ENCODE peak calls at places on chromosomes 13 and 19, in six cellular contexts. L is nephron progenitor cell, S is foreskin fibroblast, B is PC-9, N is fibroblast of pulmonary artery, E is pancreas. D is an unnamed sample.

GRCh38 chr13:113417008-113417735 is 36.1 kb downstream of the ADPRHL1 start:
- DNase-seq in L (no peak), S (no peak), B (no peak), N (no peak), E (no peak), D (no peak)

GRCh38 chr19:4338441-4339350 is at the start of gene STAP2:
- DNase-seq in L (no peak), S (no peak), B (peak), N (no peak), E (peak), D (no peak)

GRCh38 chr13:38366954-38367645 is 17.4 kb downstream of the UFM1 start:
- DNase-seq in L (no peak), S (peak), B (no peak), N (peak), E (no peak), D (no peak)

GRCh38 chr19:10863107-10863700 is 8.1 kb upstream of the CARM1 start:
- DNase-seq in L (peak), S (no peak), B (peak), N (no peak), E (peak), D (no peak)

GRCh38 chr19:48169585-48169973 is 565 bp downstream of the LIG1 start:
- DNase-seq in L (peak), S (peak), B (peak), N (peak), E (peak), D (peak)

GRCh38 chr13:75425216-75426009 is 56.6 kb downstream of the TBC1D4 start:
- DNase-seq in L (no peak), S (no peak), B (no peak), N (no peak), E (no peak), D (no peak)

GRCh38 chr19:14089412-14089661 is 1.2 kb downstream of the SAMD1 start:
- DNase-seq in L (no peak), S (no peak), B (no peak), N (peak), E (no peak), D (no peak)

GRCh38 chr19:40599331-40600085 is 1.7 kb upstream of the LTBP4 start:
- DNase-seq in L (no peak), S (no peak), B (no peak), N (no peak), E (no peak), D (no peak)

GRCh38 chr19:50026550-50026906 is 723 bp downstream of the ZNF473 start:
- DNase-seq in L (no peak), S (no peak), B (no peak), N (no peak), E (no peak), D (no peak)

GRCh38 chr19:48969276-48970138 is 4.4 kb downstream of the FTL start:
- DNase-seq in L (no peak), S (no peak), B (no peak), N (no peak), E (peak), D (no peak)

GRCh38 chr13:98869408-98870090 is 108.3 kb downstream of the DOCK9 start:
- DNase-seq in L (no peak), S (no peak), B (no peak), N (peak), E (no peak), D (no peak)

GRCh38 chr13:28325022-28325421 is 169.9 kb downstream of the FLT1 start:
- DNase-seq in L (no peak), S (no peak), B (no peak), N (peak), E (no peak), D (no peak)

GRCh38 chr19:38842439-38843174 is 7.2 kb downstream of the HNRNPL start:
- DNase-seq in L (no peak), S (no peak), B (no peak), N (no peak), E (no peak), D (no peak)

GRCh38 chr19:38034153-38034835 is 127.3 kb downstream of the SIPA1L3 start:
- DNase-seq in L (no peak), S (no peak), B (no peak), N (peak), E (no peak), D (no peak)

GRCh38 chr19:51094696-51095279 is 12.1 kb upstream of the KLK14 start:
- DNase-seq in L (peak), S (no peak), B (peak), N (peak), E (no peak), D (peak)

GRCh38 chr19:23800868-23801267 is 42.2 kb upstream of the ZNF681 start:
- DNase-seq in L (no peak), S (no peak), B (no peak), N (no peak), E (no peak), D (no peak)

GRCh38 chr19:2701361-2702169 is 929 bp downstream of the GNG7 start:
- DNase-seq in L (no peak), S (no peak), B (no peak), N (no peak), E (no peak), D (no peak)

GRCh38 chr19:2700660-2701360 is 1.7 kb downstream of the GNG7 start:
- DNase-seq in L (no peak), S (no peak), B (no peak), N (no peak), E (no peak), D (no peak)

GRCh38 chr19:2703077-2703437 is 563 bp upstream of the GNG7 start:
- DNase-seq in L (no peak), S (no peak), B (no peak), N (no peak), E (no peak), D (no peak)

GRCh38 chr19:2702170-2703076 is at the start of gene GNG7:
- DNase-seq in L (peak), S (peak), B (peak), N (peak), E (peak), D (peak)

GRCh38 chr19:2699413-2700142 is 2.9 kb downstream of the GNG7 start:
- DNase-seq in L (no peak), S (no peak), B (no peak), N (no peak), E (no peak), D (no peak)
- TF ChIP-seq CTCF in L (no peak), S (no peak), B (no peak), N (no peak), E (no peak), D (no peak)

GRCh38 chr19:33404506-33404905 is 31.0 kb downstream of the CEBPG start:
- DNase-seq in L (no peak), S (no peak), B (no peak), N (no peak), E (no peak), D (no peak)
- TF ChIP-seq CTCF in L (no peak), S (no peak), B (no peak), N (no peak), E (no peak), D (no peak)

GRCh38 chr19:35607661-35608060 is 4.9 kb upstream of the HAUS5 start:
- DNase-seq in L (no peak), S (no peak), B (no peak), N (no peak), E (no peak), D (no peak)

GRCh38 chr19:35596366-35596999 is 10.5 kb downstream of the PMIS2 start:
- DNase-seq in L (no peak), S (no peak), B (no peak), N (peak), E (no peak), D (no peak)

DNA sequence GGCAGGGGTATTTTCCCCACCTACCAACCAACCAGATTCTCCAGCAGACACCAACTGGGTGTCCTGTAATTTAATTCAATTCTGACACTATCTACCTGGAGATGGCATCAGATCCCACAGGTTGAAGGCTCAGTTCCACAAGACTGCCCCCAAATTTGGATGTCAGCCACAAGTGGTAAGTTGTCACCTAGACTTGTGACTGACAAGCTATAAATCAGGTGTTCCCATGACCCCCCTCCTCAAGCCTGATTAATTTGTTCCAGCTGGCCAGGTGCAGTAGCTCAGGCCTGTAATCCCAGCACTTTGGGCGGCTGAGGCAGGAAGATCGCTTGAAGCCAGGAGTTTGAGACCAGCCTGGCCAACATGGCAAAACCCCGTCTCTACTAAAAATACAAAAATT is 10.6 kb upstream of the HAUS5 start:
- DNase-seq in L (no peak), S (no peak), B (no peak), N (no peak), E (no peak), D (no peak)
- TF ChIP-seq CTCF in L (no peak), S (no peak), B (no peak), N (no peak), E (no peak), D (no peak)

GRCh38 chr19:28489126-28489660 is 723.8 kb downstream of the UQCRFS1 start:
- DNase-seq in L (no peak), S (no peak), B (no peak), N (no peak), E (no peak), D (no peak)
- TF ChIP-seq CTCF in L (no peak), S (no peak), B (no peak), N (no peak), E (no peak), D (no peak)

DNA sequence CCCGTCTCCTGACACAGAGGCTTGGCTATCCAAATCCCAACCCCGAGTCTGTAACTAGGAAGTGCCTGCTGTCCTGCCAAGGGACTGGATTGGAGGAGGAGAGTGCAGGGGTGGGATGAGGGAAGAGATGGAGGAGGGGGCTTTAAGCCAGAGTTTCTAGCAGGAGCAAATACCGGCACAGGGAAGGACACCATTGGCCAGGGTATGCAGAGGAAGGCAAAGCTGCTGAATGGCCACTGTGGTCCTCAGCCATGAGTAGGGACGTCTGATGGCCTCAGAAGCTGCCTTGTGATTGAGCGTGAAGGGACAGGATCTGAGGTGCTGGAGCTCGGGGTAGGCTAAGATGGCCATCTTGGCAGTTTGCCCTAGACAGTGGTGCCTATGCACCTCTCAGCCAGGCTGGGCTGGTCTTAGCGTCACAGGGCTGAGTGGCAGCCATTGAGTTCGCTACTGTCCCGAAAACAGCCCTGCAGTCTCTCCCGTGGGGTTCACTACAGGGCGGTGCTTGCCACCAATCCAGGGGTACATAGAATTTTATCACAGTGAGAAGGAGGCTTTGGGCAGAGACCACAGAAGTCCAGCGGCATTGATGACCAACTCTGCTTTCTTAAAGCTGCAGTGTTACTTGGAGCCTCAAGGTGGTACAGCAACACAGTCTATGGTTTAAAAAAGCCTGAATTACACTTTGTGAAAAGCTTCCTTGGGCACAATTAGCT is 61.8 kb downstream of the AKAP11 start:
- DNase-seq in L (no peak), S (no peak), B (peak), N (peak), E (no peak), D (no peak)
- TF ChIP-seq CTCF in L (peak), S (peak), B (peak), N (peak), E (no peak), D (peak)